ENCODE peak calls at places on chromosomes 4 and X, in five cellular contexts. K is left ventricle myocardium inferior, C is IMR-90, B is NCI-H774, T is KG1. M is an unnamed sample.

GRCh38 chr4:125317526-125317880 is 2.7 kb downstream of the FAT4 start:
- DNase-seq in K (peak; percentile 41), C (peak; percentile 54), B (no peak), T (no peak), M (peak; percentile 65)

GRCh38 chr4:125368684-125369083 is 53.9 kb downstream of the FAT4 start:
- DNase-seq in K (no peak), B (no peak), T (no peak), C (peak; percentile 84), M (peak; percentile 18)

GRCh38 chr4:80926446-80926845 is 104.1 kb upstream of the BMP3 start:
- DNase-seq in C (peak; percentile 30), T (no peak), B (no peak), K (no peak), M (peak; percentile 47)

GRCh38 chr4:94603170-94603747 is 151.5 kb downstream of the PDLIM5 start:
- DNase-seq in B (no peak), C (peak; percentile 96), T (no peak), K (no peak), M (peak; percentile 59)

GRCh38 chr4:4334798-4335520 is 44.9 kb downstream of the ZBTB49 start:
- DNase-seq in T (peak; percentile 27), K (peak; percentile 41), C (peak; percentile 30), B (peak; percentile 59), M (peak; percentile 71)

GRCh38 chr4:71602271-71602890 is 181.5 kb downstream of the GC start:
- DNase-seq in C (peak; percentile 3), B (no peak), K (no peak), T (no peak), M (peak; percentile 74)

GRCh38 chrX:110006161-110006560 is 3.2 kb downstream of the TMEM164 start:
- DNase-seq in C (no peak), K (no peak), T (no peak), B (no peak), M (no peak)

GRCh38 chr4:149910177-149910576 is 94.5 kb upstream of the IQCM start:
- DNase-seq in B (no peak), T (no peak), C (no peak), K (no peak), M (no peak)

M was measured in epithelial cell of esophagus.